ENCODE peak calls at places on chromosomes 4 and X, in four cellular contexts. U, A, B and V are unnamed samples.

GRCh38 chr4:169861592-169861991 is 103.8 kb upstream of the HPF1 start:
- DNase-seq in U (no peak), A (no peak), B (no peak), V (no peak)

GRCh38 chrX:22278375-22278774 is 5.7 kb downstream of the CBLL2 start:
- DNase-seq in U (no peak), A (no peak), B (no peak), V (no peak)

GRCh38 chrX:153925387-153925738 is 701 bp downstream of the ARHGAP4 start:
- DNase-seq in U (no peak), A (no peak), B (no peak), V (no peak)

GRCh38 chr4:51930557-51930956 is 87.6 kb downstream of the DCUN1D4 start:
- DNase-seq in U (no peak), A (no peak), B (no peak), V (no peak)

GRCh38 chr4:89469930-89470375 is 162.4 kb upstream of the GPRIN3 start:
- DNase-seq in U (no peak), A (no peak), B (no peak), V (no peak)

GRCh38 chr4:8599091-8599460 is 6.5 kb downstream of the CPZ start:
- DNase-seq in U (no peak), A (no peak), B (no peak), V (no peak)

GRCh38 chr4:184684491-184685189 is 35.1 kb downstream of the PRIMPOL start:
- DNase-seq in U (no peak), A (no peak), B (no peak), V (no peak)

GRCh38 chr4:147596976-147597375 is 20.2 kb upstream of the TMEM184C start:
- DNase-seq in U (no peak), A (no peak), B (no peak), V (peak)

GRCh38 chrX:11064851-11065600 is 46.1 kb upstream of the HCCS start:
- DNase-seq in U (no peak), A (no peak), B (no peak), V (no peak)

GRCh38 chr4:98624144-98624543 is 34.3 kb downstream of the TSPAN5 start:
- DNase-seq in U (no peak), A (no peak), B (no peak), V (no peak)

GRCh38 chrX:24423960-24424359 is 41.1 kb upstream of the PDK3 start:
- DNase-seq in U (no peak), A (peak), B (no peak), V (no peak)
- H3K27ac ChIP-seq in U (no peak), A (peak), B (no peak), V (no peak)

GRCh38 chr4:75919914-75920313 is 17.7 kb upstream of the PPEF2 start:
- DNase-seq in U (no peak), A (no peak), B (no peak), V (no peak)

GRCh38 chr4:75924309-75924708 is 16.5 kb downstream of the NAAA start:
- DNase-seq in U (no peak), A (no peak), B (no peak), V (no peak)

GRCh38 chr4:75920327-75920726 is 18.1 kb upstream of the PPEF2 start:
- DNase-seq in U (no peak), A (no peak), B (no peak), V (no peak)

GRCh38 chr4:75921910-75922309 is 18.9 kb downstream of the NAAA start:
- DNase-seq in U (no peak), A (no peak), B (no peak), V (no peak)

DNA sequence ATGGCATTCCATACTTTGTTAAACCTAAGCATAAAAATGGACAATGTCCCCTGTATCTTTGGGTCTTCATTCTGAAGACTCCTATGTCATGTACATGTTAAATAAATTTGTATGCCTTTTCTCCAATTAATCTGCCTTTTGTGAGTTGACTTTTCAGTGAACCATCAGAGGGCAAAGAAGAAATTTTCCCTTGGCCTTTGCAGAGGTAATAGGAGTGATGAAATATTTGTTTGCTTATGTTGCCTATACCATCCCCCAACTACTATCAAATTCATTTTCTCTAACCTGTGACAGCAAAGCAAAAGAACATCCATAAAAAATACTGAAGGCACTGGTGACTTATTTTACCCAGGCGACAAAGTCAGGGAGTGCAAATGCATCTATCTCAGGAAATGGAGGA is 18.2 kb downstream of the NAAA start:
- DNase-seq in U (no peak), A (no peak), B (no peak), V (no peak)
- H3K27ac ChIP-seq in U (no peak), A (no peak), B (no peak), V (no peak)

DNA sequence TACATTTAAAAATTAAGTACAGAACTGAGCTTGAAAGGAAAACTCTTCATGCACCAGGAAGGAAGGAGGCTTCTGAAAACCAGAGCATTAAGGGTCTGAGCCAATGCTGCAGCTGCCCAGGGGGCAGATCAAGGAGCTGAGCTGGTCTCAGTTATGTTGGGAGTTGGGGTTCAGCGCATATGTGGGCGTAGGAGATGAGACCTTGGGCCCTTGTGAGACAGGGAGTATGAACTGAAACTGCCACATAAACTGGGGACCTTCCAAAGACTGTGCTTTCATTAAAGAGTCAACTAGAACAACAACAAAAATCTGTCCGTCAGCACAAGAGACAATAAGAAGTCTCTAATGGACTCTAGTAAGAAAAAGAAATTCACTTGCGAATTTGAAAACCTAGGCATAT is 226.9 kb downstream of the STK32B start:
- DNase-seq in U (no peak), A (no peak), B (no peak), V (no peak)
- H3K27ac ChIP-seq in U (no peak), A (no peak), B (no peak), V (no peak)

GRCh38 chr4:38024203-38024504 is 64.0 kb downstream of the PTTG2 start:
- DNase-seq in U (no peak), A (peak), B (no peak), V (no peak)
- H3K27ac ChIP-seq in U (no peak), A (peak), B (no peak), V (no peak)